ENCODE peak calls at places on chromosomes 7 and 10, in six cellular contexts. One of them, this sample, is unnamed.

GRCh38 chr10:88965016-88965415 is 12.4 kb upstream of the ACTA2 start:
- DNase-seq in Panc1: no peak
- DNase-seq in HCT116: no peak
- DNase-seq in SK-N-SH: no peak
- DNase-seq in GM23338: no peak
- DNase-seq in GM12878: no peak
- DNase-seq in this sample: no peak

GRCh38 chr7:41628926-41629325 is 74.0 kb downstream of the INHBA start:
- DNase-seq in Panc1: no peak
- DNase-seq in HCT116: no peak
- DNase-seq in SK-N-SH: no peak
- DNase-seq in GM23338: peak; percentile 31
- DNase-seq in GM12878: no peak
- DNase-seq in this sample: no peak

GRCh38 chr7:70730451-70731110 is 401.4 kb upstream of the GALNT17 start:
- DNase-seq in Panc1: no peak
- DNase-seq in HCT116: no peak
- DNase-seq in SK-N-SH: no peak
- DNase-seq in GM23338: no peak
- DNase-seq in GM12878: no peak
- DNase-seq in this sample: no peak

GRCh38 chr10:49072166-49072885 is 43.0 kb downstream of the VSTM4 start:
- DNase-seq in Panc1: no peak
- DNase-seq in HCT116: no peak
- DNase-seq in SK-N-SH: no peak
- DNase-seq in GM23338: no peak
- DNase-seq in GM12878: no peak
- DNase-seq in this sample: no peak

GRCh38 chr7:120023494-120024167 is 249.3 kb upstream of the KCND2 start:
- DNase-seq in Panc1: no peak
- DNase-seq in HCT116: no peak
- DNase-seq in SK-N-SH: no peak
- DNase-seq in GM23338: no peak
- DNase-seq in GM12878: no peak
- DNase-seq in this sample: no peak

GRCh38 chr7:151539055-151539714 is 19.5 kb upstream of the RHEB start:
- DNase-seq in Panc1: no peak
- DNase-seq in HCT116: no peak
- DNase-seq in SK-N-SH: peak; percentile 78
- DNase-seq in GM23338: peak; percentile 44
- DNase-seq in GM12878: no peak
- DNase-seq in this sample: no peak

GRCh38 chr7:106613861-106614560 is 46.9 kb downstream of the CCDC71L start:
- DNase-seq in Panc1: no peak
- DNase-seq in HCT116: no peak
- DNase-seq in SK-N-SH: no peak
- DNase-seq in GM23338: no peak
- DNase-seq in GM12878: no peak
- DNase-seq in this sample: no peak

GRCh38 chr10:71238626-71239025 is 26.3 kb downstream of the UNC5B start:
- DNase-seq in Panc1: no peak
- DNase-seq in HCT116: no peak
- DNase-seq in SK-N-SH: no peak
- DNase-seq in GM23338: no peak
- DNase-seq in GM12878: no peak
- DNase-seq in this sample: no peak

GRCh38 chr7:50792342-50793114 is 9.8 kb upstream of the GRB10 start:
- DNase-seq in Panc1: no peak
- DNase-seq in HCT116: no peak
- DNase-seq in SK-N-SH: peak; percentile 58
- DNase-seq in GM23338: peak; percentile 67
- DNase-seq in GM12878: no peak
- DNase-seq in this sample: no peak

GRCh38 chr10:110355181-110355831 is 50.6 kb upstream of the SMNDC1 start:
- DNase-seq in Panc1: no peak
- DNase-seq in HCT116: no peak
- DNase-seq in SK-N-SH: no peak
- DNase-seq in GM23338: no peak
- DNase-seq in GM12878: peak; percentile 58
- DNase-seq in this sample: no peak

GRCh38 chr7:74254858-74255379 is 720 bp upstream of the RFC2 start:
- DNase-seq in Panc1: no peak
- DNase-seq in HCT116: no peak
- DNase-seq in SK-N-SH: no peak
- DNase-seq in GM23338: no peak
- DNase-seq in GM12878: no peak
- DNase-seq in this sample: no peak

GRCh38 chr10:66746246-66746645 is 179.6 kb upstream of the LRRTM3 start:
- DNase-seq in Panc1: no peak
- DNase-seq in HCT116: no peak
- DNase-seq in SK-N-SH: no peak
- DNase-seq in GM23338: no peak
- DNase-seq in GM12878: no peak
- DNase-seq in this sample: no peak

GRCh38 chr10:103145860-103146466 is 47.1 kb downstream of the NT5C2 start:
- DNase-seq in Panc1: peak; percentile 42
- DNase-seq in HCT116: peak; percentile 51
- DNase-seq in SK-N-SH: peak; percentile 21
- DNase-seq in GM23338: no peak
- DNase-seq in GM12878: no peak
- DNase-seq in this sample: peak; percentile 25

GRCh38 chr10:103894454-103894853 is 23.5 kb downstream of the STN1 start:
- DNase-seq in Panc1: no peak
- DNase-seq in HCT116: no peak
- DNase-seq in SK-N-SH: no peak
- DNase-seq in GM23338: no peak
- DNase-seq in GM12878: no peak
- DNase-seq in this sample: no peak

GRCh38 chr7:28078036-28078901 is 102.3 kb downstream of the JAZF1 start:
- DNase-seq in Panc1: no peak
- DNase-seq in HCT116: peak; percentile 16
- DNase-seq in SK-N-SH: peak; percentile 52
- DNase-seq in GM23338: peak; percentile 62
- DNase-seq in GM12878: no peak
- DNase-seq in this sample: no peak

GRCh38 chr7:80387634-80388033 is 124.2 kb downstream of the GNAT3 start:
- DNase-seq in Panc1: no peak
- DNase-seq in HCT116: no peak
- DNase-seq in SK-N-SH: peak; percentile 64
- DNase-seq in GM23338: peak; percentile 17
- DNase-seq in GM12878: no peak
- DNase-seq in this sample: no peak

GRCh38 chr7:78149787-78150186 is 351.2 kb downstream of the PHTF2 start:
- DNase-seq in Panc1: no peak
- DNase-seq in HCT116: no peak
- DNase-seq in SK-N-SH: no peak
- DNase-seq in GM23338: no peak
- DNase-seq in GM12878: no peak
- DNase-seq in this sample: no peak

GRCh38 chr10:109261231-109261630 is 662.1 kb downstream of the XPNPEP1 start:
- DNase-seq in Panc1: no peak
- DNase-seq in HCT116: no peak
- DNase-seq in SK-N-SH: no peak
- DNase-seq in GM23338: no peak
- DNase-seq in GM12878: no peak
- DNase-seq in this sample: no peak

GRCh38 chr10:101061814-101062230 is at the start of gene KAZALD1:
- DNase-seq in Panc1: no peak
- DNase-seq in HCT116: no peak
- DNase-seq in SK-N-SH: no peak
- DNase-seq in GM23338: no peak
- DNase-seq in GM12878: no peak
- DNase-seq in this sample: no peak
- H3K4me1 ChIP-seq in Panc1: peaks cover 52% of the 10 kb centered on the region
- H3K4me1 ChIP-seq in HCT116: peaks cover 66% of the 10 kb centered on the region
- H3K4me1 ChIP-seq in SK-N-SH: peaks cover 37% of the 10 kb centered on the region
- H3K4me1 ChIP-seq in GM23338: peaks cover 37% of the 10 kb centered on the region
- H3K4me1 ChIP-seq in GM12878: peaks cover 39% of the 10 kb centered on the region
- H3K4me1 ChIP-seq in this sample: peaks cover 11% of the 10 kb centered on the region

DNA sequence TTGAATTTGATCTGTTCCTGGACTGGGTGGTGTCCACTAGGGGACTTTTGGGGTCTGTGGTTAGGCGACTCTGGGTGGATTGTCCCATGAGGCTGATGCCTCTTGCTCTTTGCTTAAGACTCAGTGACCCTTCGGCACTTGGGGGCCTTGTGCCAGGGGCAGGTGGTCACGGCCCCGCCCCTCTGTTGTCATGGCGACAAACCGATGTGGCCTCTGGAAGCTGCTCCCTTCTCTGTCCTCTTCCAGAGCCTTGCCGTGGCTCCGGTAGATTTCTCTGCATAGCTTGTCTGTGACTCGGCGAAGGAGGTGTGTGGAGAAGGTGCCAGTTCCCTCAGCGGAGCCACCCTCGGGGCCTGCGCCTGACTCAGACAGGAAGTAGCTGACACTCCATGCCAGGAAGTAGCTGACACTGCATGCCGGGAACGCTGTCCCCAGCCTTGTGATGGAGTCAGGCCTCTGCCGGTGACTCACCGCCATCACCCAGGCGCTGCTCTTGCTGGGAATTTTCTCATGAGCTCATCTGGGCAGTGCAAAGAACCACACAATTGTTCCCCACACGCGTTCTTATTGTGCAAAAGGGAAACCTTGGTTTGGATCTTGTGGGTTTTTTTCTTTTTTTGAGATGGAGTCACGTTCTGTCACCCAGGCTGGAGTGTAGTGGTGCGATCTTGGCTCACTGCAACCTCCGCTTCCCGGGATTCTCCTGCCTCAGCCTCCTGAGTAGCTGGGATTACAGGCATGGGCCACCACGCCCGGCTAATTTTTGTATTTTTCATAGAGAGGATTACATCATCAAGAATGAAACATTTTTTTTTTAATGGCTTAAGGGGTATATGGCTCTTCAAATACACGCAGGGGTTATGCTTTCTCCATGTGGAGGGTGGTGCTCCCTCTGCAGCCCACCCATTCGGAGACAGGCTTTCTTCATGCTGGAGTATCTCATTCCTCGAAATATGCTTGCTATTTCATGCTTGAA is 72.6 kb downstream of the PFKFB3 start:
- DNase-seq in Panc1: peak; percentile 51
- DNase-seq in HCT116: peak; percentile 89
- DNase-seq in SK-N-SH: peak; percentile 36
- DNase-seq in GM23338: peak; percentile 56
- DNase-seq in GM12878: peak; percentile 49
- DNase-seq in this sample: peak; percentile 97
- TF ChIP-seq POLR2AphosphoS5 in Panc1: no peak
- TF ChIP-seq POLR2AphosphoS5 in HCT116: peak; percentile 72
- TF ChIP-seq POLR2AphosphoS5 in SK-N-SH: peak; percentile 81
- TF ChIP-seq POLR2AphosphoS5 in GM23338: no peak
- TF ChIP-seq POLR2AphosphoS5 in GM12878: peak; percentile 76
- TF ChIP-seq POLR2AphosphoS5 in this sample: peak; percentile 65

GRCh38 chr10:80409121-80409520 is 770 bp downstream of the PRXL2A start:
- DNase-seq in Panc1: no peak
- DNase-seq in HCT116: no peak
- DNase-seq in SK-N-SH: peak; percentile 44
- DNase-seq in GM23338: peak; percentile 15
- DNase-seq in GM12878: no peak
- DNase-seq in this sample: no peak

GRCh38 chr10:80411681-80412230 is 3.4 kb downstream of the PRXL2A start:
- DNase-seq in Panc1: no peak
- DNase-seq in HCT116: no peak
- DNase-seq in SK-N-SH: no peak
- DNase-seq in GM23338: no peak
- DNase-seq in GM12878: no peak
- DNase-seq in this sample: no peak

GRCh38 chr10:80411267-80411668 is 2.9 kb downstream of the PRXL2A start:
- DNase-seq in Panc1: no peak
- DNase-seq in HCT116: no peak
- DNase-seq in SK-N-SH: peak; percentile 49
- DNase-seq in GM23338: no peak
- DNase-seq in GM12878: no peak
- DNase-seq in this sample: no peak

GRCh38 chr10:80410578-80411145 is 2.3 kb downstream of the PRXL2A start:
- DNase-seq in Panc1: no peak
- DNase-seq in HCT116: no peak
- DNase-seq in SK-N-SH: no peak
- DNase-seq in GM23338: no peak
- DNase-seq in GM12878: no peak
- DNase-seq in this sample: no peak

GRCh38 chr10:80410122-80410521 is 1.8 kb downstream of the PRXL2A start:
- DNase-seq in Panc1: no peak
- DNase-seq in HCT116: no peak
- DNase-seq in SK-N-SH: peak; percentile 36
- DNase-seq in GM23338: no peak
- DNase-seq in GM12878: no peak
- DNase-seq in this sample: no peak
- H3K4me1 ChIP-seq in Panc1: peaks cover 13% of the 10 kb centered on the region
- H3K4me1 ChIP-seq in HCT116: peaks cover 12% of the 10 kb centered on the region
- H3K4me1 ChIP-seq in SK-N-SH: peaks cover 68% of the 10 kb centered on the region
- H3K4me1 ChIP-seq in GM23338: peaks cover 26% of the 10 kb centered on the region
- H3K4me1 ChIP-seq in GM12878: no peaks in the 10 kb centered on the region
- H3K4me1 ChIP-seq in this sample: peaks cover 7% of the 10 kb centered on the region

GRCh38 chr10:79186742-79187544 is 118.2 kb downstream of the ZMIZ1 start:
- DNase-seq in Panc1: no peak
- DNase-seq in HCT116: no peak
- DNase-seq in SK-N-SH: no peak
- DNase-seq in GM23338: no peak
- DNase-seq in GM12878: no peak
- DNase-seq in this sample: no peak

GRCh38 chr10:79184141-79184625 is 115.4 kb downstream of the ZMIZ1 start:
- DNase-seq in Panc1: no peak
- DNase-seq in HCT116: peak; percentile 48
- DNase-seq in SK-N-SH: peak; percentile 66
- DNase-seq in GM23338: no peak
- DNase-seq in GM12878: no peak
- DNase-seq in this sample: no peak

GRCh38 chr10:79184649-79185048 is 115.9 kb downstream of the ZMIZ1 start:
- DNase-seq in Panc1: no peak
- DNase-seq in HCT116: no peak
- DNase-seq in SK-N-SH: no peak
- DNase-seq in GM23338: no peak
- DNase-seq in GM12878: no peak
- DNase-seq in this sample: no peak

GRCh38 chr10:79185796-79186374 is 117.1 kb downstream of the ZMIZ1 start:
- DNase-seq in Panc1: no peak
- DNase-seq in HCT116: no peak
- DNase-seq in SK-N-SH: no peak
- DNase-seq in GM23338: no peak
- DNase-seq in GM12878: no peak
- DNase-seq in this sample: no peak

DNA sequence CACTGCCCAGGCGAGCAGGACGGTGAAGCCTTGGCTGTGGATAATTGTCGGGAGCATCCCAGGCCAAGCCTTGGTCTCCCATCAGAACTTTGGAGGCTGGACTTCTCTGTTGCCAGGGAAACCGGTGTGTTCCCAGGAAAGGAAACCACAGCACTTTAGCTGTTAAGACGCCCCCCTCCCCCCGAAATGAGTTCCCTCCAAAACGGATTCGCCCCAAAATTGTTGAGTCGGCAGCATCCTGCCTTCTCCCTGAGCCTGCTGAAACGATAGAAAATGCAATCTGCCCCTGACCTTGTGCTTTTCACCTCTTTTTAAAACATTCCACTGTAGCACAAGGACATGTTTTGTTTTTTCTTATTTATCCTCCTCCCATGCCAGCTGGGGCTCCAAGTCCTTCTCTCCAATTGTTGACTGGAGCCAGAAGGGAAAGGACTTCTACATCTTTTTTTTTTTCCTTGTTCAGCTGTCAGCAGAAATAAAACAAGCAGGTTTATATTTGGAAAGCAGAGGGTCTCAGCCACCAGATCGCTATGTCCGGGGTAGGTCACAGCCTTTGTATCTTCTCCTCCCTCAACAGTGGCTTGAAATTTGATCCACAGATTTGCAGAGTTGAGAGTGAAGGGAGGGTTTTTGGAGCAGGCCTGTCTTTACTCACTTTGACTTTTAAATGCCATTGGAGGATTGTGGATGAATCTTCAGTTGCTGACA is 116.5 kb downstream of the ZMIZ1 start:
- DNase-seq in Panc1: no peak
- DNase-seq in HCT116: no peak
- DNase-seq in SK-N-SH: no peak
- DNase-seq in GM23338: peak; percentile 72
- DNase-seq in GM12878: no peak
- DNase-seq in this sample: no peak
- TF ChIP-seq POLR2AphosphoS5 in Panc1: no peak
- TF ChIP-seq POLR2AphosphoS5 in HCT116: no peak
- TF ChIP-seq POLR2AphosphoS5 in SK-N-SH: no peak
- TF ChIP-seq POLR2AphosphoS5 in GM23338: no peak
- TF ChIP-seq POLR2AphosphoS5 in GM12878: no peak
- TF ChIP-seq POLR2AphosphoS5 in this sample: no peak